ENCODE peak calls at places on chromosomes 6 and 20, in six cellular contexts. V is AG09319, D is GM06990, G is cardiac fibroblast, O is mammary epithelial cell, Z is left lung. A is an unnamed sample.
A peak's percentile ranks its signal among the peaks of the same experiment; 100 is the strongest.

GRCh38 chr20:38164069-38164468 is 1.0 kb downstream of the TGM2 start:
- DNase-seq in O (no peak), D (no peak), G (no peak), V (no peak), Z (no peak), A (no peak)

GRCh38 chr6:155782320-155782730 is 326.7 kb upstream of the NOX3 start:
- DNase-seq in D (no peak), Z (no peak), V (peak; percentile 25), O (peak; percentile 97), G (peak; percentile 87), A (no peak)

GRCh38 chr20:62025394-62025793 is 40.3 kb downstream of the TAF4 start:
- DNase-seq in Z (no peak), G (no peak), D (no peak), V (no peak), O (no peak), A (no peak)

GRCh38 chr6:33936911-33937310 is 133.1 kb upstream of the MLN start:
- DNase-seq in D (no peak), G (peak; percentile 3), O (no peak), Z (no peak), V (no peak), A (no peak)

GRCh38 chr6:154960299-154960796 is 34.8 kb upstream of the TIAM2 start:
- DNase-seq in G (no peak), D (no peak), Z (no peak), O (no peak), V (no peak), A (no peak)

GRCh38 chr6:147949981-147950622 is 392.5 kb upstream of the SASH1 start:
- DNase-seq in Z (no peak), D (no peak), V (no peak), O (no peak), G (peak; percentile 11), A (no peak)

GRCh38 chr20:23744726-23745646 is 5.7 kb downstream of the CST1 start:
- DNase-seq in D (no peak), O (no peak), V (no peak), G (peak; percentile 1), Z (no peak), A (no peak)

GRCh38 chr6:116444092-116444491 is 17.1 kb upstream of the CALHM6 start:
- DNase-seq in Z (no peak), O (peak; percentile 27), D (no peak), V (no peak), G (peak; percentile 62), A (no peak)

GRCh38 chr20:51579137-51579536 is 36.6 kb upstream of the NFATC2 start:
- DNase-seq in G (no peak), O (no peak), Z (no peak), D (no peak), V (no peak), A (no peak)

GRCh38 chr6:15036690-15037245 is 209.1 kb upstream of the JARID2 start:
- DNase-seq in G (no peak), D (no peak), O (no peak), V (no peak), Z (no peak), A (no peak)

GRCh38 chr6:906920-907319 is 214.0 kb upstream of the EXOC2 start:
- DNase-seq in Z (no peak), G (no peak), O (no peak), V (no peak), D (no peak), A (no peak)

GRCh38 chr20:8309638-8310037 is 177.6 kb downstream of the PLCB1 start:
- DNase-seq in O (no peak), D (no peak), G (peak; percentile 26), Z (no peak), V (no peak), A (no peak)

GRCh38 chr6:93676506-93676905 is 257.1 kb upstream of the EPHA7 start:
- DNase-seq in Z (no peak), G (no peak), D (no peak), O (no peak), V (no peak), A (no peak)

GRCh38 chr6:35218021-35218420 is 4.3 kb downstream of the SCUBE3 start:
- DNase-seq in D (no peak), G (peak; percentile 43), Z (no peak), V (no peak), O (no peak), A (no peak)

GRCh38 chr6:140586426-140587061 is 1212.1 kb upstream of the CITED2 start:
- DNase-seq in D (peak; percentile 71), V (no peak), Z (no peak), O (no peak), G (no peak), A (no peak)

GRCh38 chr6:159654483-159655098 is 38.5 kb downstream of the SOD2 start:
- DNase-seq in Z (no peak), V (peak; percentile 31), O (peak; percentile 24), D (peak; percentile 22), G (peak; percentile 80), A (no peak)

GRCh38 chr6:90401933-90402830 is 105.5 kb upstream of the BACH2 start:
- DNase-seq in V (no peak), D (no peak), Z (no peak), G (no peak), O (no peak), A (peak; percentile 59)

GRCh38 chr20:59598625-59599310 is 5.6 kb upstream of the PHACTR3 start:
- DNase-seq in O (peak; percentile 8), V (no peak), D (no peak), G (peak; percentile 7), Z (no peak), A (no peak)

GRCh38 chr6:33249732-33250625 is 21.7 kb downstream of the VPS52 start:
- DNase-seq in D (no peak), Z (peak; percentile 35), G (peak; percentile 69), V (peak; percentile 39), O (peak; percentile 88), A (peak; percentile 18)

GRCh38 chr20:63268671-63269439 is 3.8 kb upstream of the ARFGAP1 start:
- DNase-seq in O (peak; percentile 54), D (no peak), G (no peak), Z (no peak), V (no peak), A (no peak)

GRCh38 chr6:73774311-73774766 is 78.3 kb downstream of the CD109 start:
- DNase-seq in Z (no peak), O (peak; percentile 87), V (peak; percentile 24), D (no peak), G (peak; percentile 97), A (no peak)

GRCh38 chr6:34674268-34674639 is 22.3 kb downstream of the ILRUN start:
- DNase-seq in D (no peak), O (no peak), Z (no peak), G (no peak), V (no peak), A (no peak)

GRCh38 chr20:53104889-53105288 is 132.7 kb downstream of the TSHZ2 start:
- DNase-seq in O (no peak), Z (no peak), D (no peak), G (peak; percentile 28), V (no peak), A (no peak)

GRCh38 chr6:40845588-40845987 is 193.4 kb downstream of the UNC5CL start:
- DNase-seq in G (peak; percentile 57), O (peak; percentile 30), V (no peak), Z (no peak), D (peak; percentile 3), A (no peak)

GRCh38 chr20:43448748-43449535 is 8.8 kb upstream of the SRSF6 start:
- DNase-seq in Z (no peak), G (peak; percentile 49), D (no peak), O (peak; percentile 26), V (no peak), A (peak; percentile 27)

DNA sequence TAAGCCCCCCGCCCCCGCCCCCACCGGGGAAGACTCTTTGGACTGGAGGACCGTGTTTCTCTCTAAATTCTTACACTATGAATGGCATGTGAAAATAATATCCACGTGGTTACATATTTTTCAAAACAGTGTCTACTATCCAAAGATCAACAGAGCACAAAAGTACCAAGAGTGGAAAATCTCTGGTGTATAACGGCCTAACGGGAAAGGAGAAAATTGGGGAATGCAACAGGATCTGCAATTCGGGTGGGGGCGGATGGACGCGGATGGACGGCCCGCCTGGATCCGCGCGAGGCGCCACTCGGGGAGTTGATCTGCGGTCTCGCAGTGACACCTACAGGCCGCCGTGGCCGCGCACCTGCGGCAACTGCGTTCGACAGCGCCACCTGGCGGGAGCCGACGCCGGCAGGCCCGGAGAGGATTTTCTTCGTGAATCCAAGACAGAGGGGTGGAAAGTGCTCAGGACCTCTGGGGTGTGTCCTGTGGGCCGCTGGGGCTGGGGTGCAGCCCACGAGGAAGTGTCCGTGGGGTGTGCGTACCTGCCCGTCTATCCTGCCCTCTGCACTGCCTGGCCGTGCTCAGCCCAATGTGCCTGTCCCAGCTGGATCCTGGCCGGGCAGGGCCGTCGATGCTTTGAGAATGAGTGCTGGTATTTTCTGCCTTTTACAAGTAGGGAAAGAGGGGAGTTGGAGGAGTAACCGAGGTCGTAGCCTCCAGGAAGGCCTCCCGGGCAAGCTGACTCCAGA is 18.6 kb downstream of the ANKRD60 start:
- DNase-seq in D (peak; percentile 84), V (peak; percentile 31), G (peak; percentile 78), O (peak; percentile 48), Z (peak; percentile 83), A (peak; percentile 87)
- TF ChIP-seq CTCF in D (peak; percentile 100), V (no peak), G (peak; percentile 99), O (peak; percentile 100), Z (peak; percentile 100), A (peak; percentile 100)

GRCh38 chr20:36216314-36217025 is 19.8 kb upstream of the AAR2 start:
- DNase-seq in Z (no peak), D (no peak), V (no peak), G (no peak), O (no peak), A (no peak)

GRCh38 chr20:36214684-36215256 is 21.5 kb upstream of the AAR2 start:
- DNase-seq in G (peak; percentile 49), Z (no peak), D (no peak), V (no peak), O (peak; percentile 18), A (no peak)

GRCh38 chr20:36215778-36216177 is 20.5 kb upstream of the AAR2 start:
- DNase-seq in O (no peak), D (no peak), V (no peak), Z (no peak), G (no peak), A (no peak)

GRCh38 chr20:36218380-36219064 is 17.8 kb upstream of the AAR2 start:
- DNase-seq in O (no peak), G (no peak), D (no peak), Z (no peak), V (no peak), A (no peak)

DNA sequence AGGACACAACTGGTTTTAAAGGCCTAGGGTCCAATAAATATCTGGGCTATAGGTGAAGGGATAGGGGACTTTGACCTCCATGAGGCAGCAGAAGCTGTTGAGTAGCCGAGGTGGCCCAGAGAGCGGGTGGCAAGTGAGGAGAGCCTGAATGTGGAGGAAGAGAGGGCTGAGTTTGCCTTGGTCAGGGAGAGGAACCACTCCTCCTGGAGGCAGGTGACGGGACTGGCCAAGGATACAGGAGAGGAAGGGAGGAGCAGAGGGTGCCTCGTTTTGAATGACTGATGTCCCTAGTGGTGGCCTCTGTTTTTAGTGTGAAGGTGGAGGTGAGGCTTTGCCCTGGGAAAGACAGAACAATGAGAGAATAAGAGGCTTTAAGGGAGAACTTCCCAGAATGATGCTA is 19.1 kb upstream of the AAR2 start:
- DNase-seq in V (no peak), G (no peak), O (no peak), D (no peak), Z (no peak), A (no peak)
- TF ChIP-seq CTCF in V (no peak), G (no peak), O (peak; percentile 11), D (no peak), Z (no peak), A (no peak)

GRCh38 chr20:57089701-57090144 is 176.7 kb downstream of the BMP7 start:
- DNase-seq in O (peak; percentile 33), G (peak; percentile 41), Z (peak; percentile 60), V (no peak), D (peak; percentile 61), A (peak; percentile 37)
- TF ChIP-seq CTCF in O (peak; percentile 75), G (peak; percentile 68), Z (peak; percentile 92), V (peak; percentile 93), D (peak; percentile 97), A (peak; percentile 45)

GRCh38 chr6:2102966-2103365 is 142.4 kb downstream of the GMDS start:
- DNase-seq in O (no peak), G (no peak), D (no peak), V (no peak), Z (no peak), A (no peak)
- TF ChIP-seq CTCF in O (no peak), G (no peak), D (no peak), V (no peak), Z (no peak), A (no peak)